ENCODE peak calls at places on chromosome 6, in six cellular contexts. E is tibial artery, P is PC-9, W is bronchial epithelial cell, K is dorsolateral prefrontal cortex, G is neural progenitor cell. N is an unnamed sample. For H3K27me3, the result is how much of the 10 kb centered on the place peaks cover.

GRCh38 chr6:79670789-79671188 is 39.7 kb downstream of the SH3BGRL2 start:
- DNase-seq in E (no peak), W (peak), P (no peak), G (no peak), K (no peak), N (no peak)

GRCh38 chr6:17156112-17156921 is 54.5 kb downstream of the STMND1 start:
- DNase-seq in K (no peak), W (peak), P (peak), E (peak), G (peak), N (peak)

GRCh38 chr6:122014961-122015360 is 384.5 kb upstream of the HSF2 start:
- DNase-seq in K (no peak), E (no peak), W (peak), P (no peak), G (no peak), N (peak)

GRCh38 chr6:30570760-30571084 is 520 bp upstream of the ABCF1 start:
- DNase-seq in E (no peak), K (no peak), G (peak), P (no peak), W (no peak), N (no peak)

GRCh38 chr6:26003102-26003694 is 40.6 kb downstream of the TRIM38 start:
- DNase-seq in P (peak), G (peak), E (peak), W (peak), K (no peak), N (no peak)

GRCh38 chr6:105487040-105487787 is 84.3 kb upstream of the PREP start:
- DNase-seq in E (no peak), P (no peak), W (no peak), G (no peak), K (no peak), N (no peak)

GRCh38 chr6:133764011-133764812 is 124.7 kb upstream of the TCF21 start:
- DNase-seq in K (no peak), W (no peak), P (peak), G (no peak), E (no peak), N (no peak)

GRCh38 chr6:26240981-26241770 is 123.8 kb upstream of the BTN3A2 start:
- DNase-seq in P (no peak), K (no peak), W (peak), G (peak), E (no peak), N (no peak)

GRCh38 chr6:137978252-137978896 is 111.3 kb downstream of the TNFAIP3 start:
- DNase-seq in E (no peak), P (peak), K (no peak), W (peak), G (no peak), N (no peak)

GRCh38 chr6:154414021-154414813 is 57.6 kb upstream of the IPCEF1 start:
- DNase-seq in E (no peak), K (no peak), W (peak), G (no peak), P (no peak), N (peak)

GRCh38 chr6:16930432-16930831 is 169.2 kb upstream of the ATXN1 start:
- DNase-seq in G (no peak), E (no peak), K (no peak), P (no peak), W (no peak), N (no peak)

GRCh38 chr6:166330612-166331011 is 11.7 kb downstream of the SFT2D1 start:
- DNase-seq in K (peak), E (no peak), G (peak), W (no peak), P (no peak), N (no peak)

GRCh38 chr6:39937686-39938333 is 3.5 kb upstream of the MOCS1 start:
- DNase-seq in G (no peak), P (no peak), E (no peak), K (no peak), W (no peak), N (no peak)

GRCh38 chr6:33814663-33814985 is 10.8 kb upstream of the MLN start:
- DNase-seq in K (no peak), E (no peak), W (no peak), G (no peak), P (no peak), N (no peak)

GRCh38 chr6:104973404-104973803 is 16.5 kb downstream of the LIN28B start:
- DNase-seq in W (no peak), K (no peak), G (no peak), P (no peak), E (no peak), N (no peak)

GRCh38 chr6:162108041-162108440 is 619.5 kb downstream of the PRKN start:
- DNase-seq in K (no peak), P (no peak), W (no peak), E (no peak), G (peak), N (no peak)

GRCh38 chr6:71452709-71453108 is 164.1 kb downstream of the OGFRL1 start:
- DNase-seq in E (no peak), P (no peak), G (no peak), K (no peak), W (no peak), N (no peak)

GRCh38 chr6:25297823-25298507 is 18.8 kb downstream of the CARMIL1 start:
- DNase-seq in G (no peak), P (no peak), K (no peak), E (no peak), W (no peak), N (no peak)

GRCh38 chr6:165889636-165890403 is 226.8 kb upstream of the PDE10A start:
- DNase-seq in E (no peak), K (no peak), G (peak), W (peak), P (no peak), N (no peak)

GRCh38 chr6:38973178-38974057 is 75.2 kb upstream of the GLP1R start:
- DNase-seq in P (peak), E (no peak), G (peak), K (no peak), W (peak), N (peak)

GRCh38 chr6:35691027-35691824 is 2.5 kb upstream of the FKBP5 start:
- DNase-seq in K (peak), W (peak), G (no peak), P (no peak), E (peak), N (no peak)

GRCh38 chr6:31734703-31735500 is 1.4 kb downstream of the CLIC1 start:
- DNase-seq in K (no peak), E (peak), W (peak), G (peak), P (peak), N (no peak)

GRCh38 chr6:12935637-12936036 is 219.1 kb downstream of the PHACTR1 start:
- DNase-seq in W (no peak), K (no peak), E (no peak), G (no peak), P (no peak), N (no peak)

GRCh38 chr6:156775717-156776116 is 1.5 kb upstream of the ARID1B start:
- DNase-seq in G (no peak), E (no peak), P (no peak), K (no peak), W (peak), N (no peak)

GRCh38 chr6:111838749-111839484 is 34.3 kb downstream of the FYN start:
- DNase-seq in G (no peak), K (no peak), P (no peak), W (no peak), E (no peak), N (no peak)

GRCh38 chr6:88115307-88115706 is 50.8 kb downstream of the CNR1 start:
- DNase-seq in K (no peak), G (no peak), P (no peak), W (no peak), E (no peak), N (no peak)

GRCh38 chr6:156710479-156710878 is 66.7 kb upstream of the ARID1B start:
- DNase-seq in G (no peak), E (no peak), W (no peak), K (no peak), P (no peak), N (no peak)

GRCh38 chr6:70693887-70694286 is 26.2 kb downstream of the SMAP1 start:
- DNase-seq in K (no peak), W (no peak), P (no peak), G (no peak), E (no peak), N (no peak)

GRCh38 chr6:56241106-56241812 is 6.1 kb downstream of the COL21A1 start:
- DNase-seq in G (no peak), W (no peak), P (no peak), K (no peak), E (no peak), N (no peak)

GRCh38 chr6:121680058-121680457 is 244.6 kb downstream of the GJA1 start:
- DNase-seq in E (no peak), K (no peak), G (no peak), W (no peak), P (no peak), N (no peak)

GRCh38 chr6:1636971-1637871 is 27.5 kb downstream of the FOXC1 start:
- DNase-seq in P (peak), G (no peak), W (peak), E (peak), K (no peak), N (no peak)

GRCh38 chr6:4320860-4321259 is 185.5 kb upstream of the ECI2 start:
- DNase-seq in E (no peak), K (no peak), G (no peak), W (peak), P (peak), N (peak)

GRCh38 chr6:10591411-10592160 is 70.4 kb downstream of the GCNT2 start:
- DNase-seq in P (no peak), K (no peak), G (no peak), W (no peak), E (no peak), N (no peak)

GRCh38 chr6:45714795-45715507 is 300.7 kb downstream of the CLIC5 start:
- DNase-seq in G (peak), W (peak), E (no peak), K (no peak), P (peak), N (peak)

GRCh38 chr6:31186052-31186734 is 15.7 kb upstream of the POU5F1 start:
- DNase-seq in K (no peak), E (peak), W (peak), G (no peak), P (no peak), N (no peak)

GRCh38 chr6:15183979-15184378 is 61.9 kb upstream of the JARID2 start:
- DNase-seq in P (no peak), G (no peak), E (no peak), K (no peak), W (no peak), N (no peak)

GRCh38 chr6:112202639-112203341 is 51.6 kb downstream of the LAMA4 start:
- DNase-seq in P (peak), G (peak), W (no peak), K (no peak), E (no peak), N (no peak)

GRCh38 chr6:131041814-131042213 is 21.2 kb downstream of the EPB41L2 start:
- DNase-seq in K (no peak), W (no peak), G (no peak), P (no peak), E (no peak), N (no peak)

GRCh38 chr6:146857960-146858308 is 259.2 kb downstream of the ADGB start:
- DNase-seq in E (no peak), P (no peak), K (no peak), G (peak), W (no peak), N (no peak)
- H3K4me3 ChIP-seq in E (peak), P (peak), K (peak), G (peak), W (no peak), N (peak)

DNA sequence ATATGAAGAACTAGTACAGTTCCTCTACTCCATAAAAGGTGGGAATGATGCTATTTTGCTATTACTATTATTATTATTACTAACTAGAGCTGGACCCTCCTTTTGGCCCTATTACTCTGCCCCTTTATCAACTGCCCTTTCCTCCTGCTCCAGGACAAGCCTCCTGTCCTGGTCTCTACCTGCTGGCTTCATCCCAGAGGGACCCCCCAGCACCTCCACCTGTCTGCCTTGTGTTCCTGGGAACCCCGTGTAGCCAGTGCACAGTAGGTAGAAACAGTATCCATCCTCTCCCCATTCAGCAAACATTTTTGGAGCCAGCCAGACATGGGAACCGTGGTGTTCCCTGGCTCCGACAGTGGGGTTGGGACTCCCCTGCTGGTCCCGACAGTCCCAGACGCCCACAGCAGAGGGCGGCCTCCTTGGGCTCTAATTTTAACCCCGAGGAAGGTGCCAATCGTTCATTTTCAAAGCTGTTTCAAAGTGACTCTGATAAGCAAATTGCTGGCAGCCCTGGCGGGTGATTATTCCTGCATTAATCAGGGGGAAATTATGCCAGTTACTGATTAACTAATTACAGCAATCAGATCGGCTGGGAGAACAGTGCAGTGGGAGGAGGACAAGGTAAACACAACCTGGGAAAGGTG is 44.2 kb upstream of the MDGA1 start:
- DNase-seq in W (no peak), K (no peak), P (peak), E (no peak), G (peak), N (no peak)
- TF ChIP-seq CTCF in W (peak), K (peak), P (peak), E (no peak), G (peak), N (peak)

GRCh38 chr6:27892596-27893058 is 19.6 kb downstream of the OR2B2 start:
- DNase-seq in K (no peak), G (no peak), W (peak), E (no peak), P (no peak), N (no peak)

GRCh38 chr6:27891300-27891913 is 20.8 kb downstream of the OR2B2 start:
- DNase-seq in G (no peak), E (no peak), W (peak), P (no peak), K (no peak), N (no peak)

GRCh38 chr6:27889275-27889627 is 22.9 kb downstream of the OR2B2 start:
- DNase-seq in P (no peak), K (no peak), E (no peak), W (no peak), G (no peak), N (no peak)

GRCh38 chr6:27889628-27890315 is 22.4 kb downstream of the OR2B2 start:
- DNase-seq in E (no peak), K (no peak), W (no peak), G (peak), P (no peak), N (no peak)

GRCh38 chr6:27890351-27891299 is 21.6 kb downstream of the OR2B2 start:
- DNase-seq in K (no peak), E (no peak), P (peak), W (peak), G (peak), N (peak)
- H3K27me3 ChIP-seq in K (half or more), E (under half), P (under half), W (under half), G (under half), N (under half)

GRCh38 chr6:29553268-29554057 is 6.1 kb downstream of the UBD start:
- DNase-seq in W (peak), K (peak), E (no peak), G (peak), P (no peak), N (no peak)
- H3K4me3 ChIP-seq in W (no peak), K (peak), E (peak), G (peak), P (no peak), N (no peak)

GRCh38 chr6:142822882-142823578 is 121.9 kb downstream of the HIVEP2 start:
- DNase-seq in W (no peak), G (peak), E (no peak), P (no peak), K (no peak), N (no peak)
- TF ChIP-seq CTCF in W (peak), G (peak), E (no peak), P (no peak), K (peak), N (peak)

GRCh38 chr6:41530476-41530875 is 15.7 kb upstream of the FOXP4 start:
- DNase-seq in E (no peak), G (no peak), P (no peak), K (no peak), W (no peak), N (no peak)
- H3K27me3 ChIP-seq in E (under half), G (half or more), P (under half), K (under half), W (under half), N (under half)

N was measured in AG04450.